ENCODE peak calls at places on chromosomes 4 and X, in ten cellular contexts. One of them, this sample, is unnamed. For H3K4me1, the result is how much of the 10 kb centered on the place peaks cover.

GRCh38 chr4:18103876-18104275 is 82.3 kb upstream of the LCORL start:
- DNase-seq in CD8-positive, alpha-beta T cell: no peak
- DNase-seq in adrenal gland: no peak
- DNase-seq in esophagus squamous epithelium: no peak
- DNase-seq in heart left ventricle: no peak
- DNase-seq in left lung: no peak
- DNase-seq in OCI-LY7: no peak
- DNase-seq in colonic mucosa: no peak
- DNase-seq in A549: no peak
- DNase-seq in IMR-90: no peak
- DNase-seq in this sample: no peak

GRCh38 chrX:107667426-107667825 is 39.1 kb downstream of the PRPS1 start:
- DNase-seq in A549: no peak
- DNase-seq in adrenal gland: no peak
- DNase-seq in heart left ventricle: no peak
- DNase-seq in IMR-90: no peak
- DNase-seq in OCI-LY7: no peak
- DNase-seq in left lung: no peak
- DNase-seq in esophagus squamous epithelium: no peak
- DNase-seq in colonic mucosa: no peak
- DNase-seq in CD8-positive, alpha-beta T cell: no peak
- DNase-seq in this sample: no peak

GRCh38 chr4:188414441-188414840 is 275.2 kb downstream of the TRIML1 start:
- DNase-seq in esophagus squamous epithelium: no peak
- DNase-seq in A549: no peak
- DNase-seq in colonic mucosa: no peak
- DNase-seq in left lung: no peak
- DNase-seq in heart left ventricle: no peak
- DNase-seq in OCI-LY7: no peak
- DNase-seq in adrenal gland: no peak
- DNase-seq in CD8-positive, alpha-beta T cell: no peak
- DNase-seq in IMR-90: peak
- DNase-seq in this sample: no peak

GRCh38 chr4:140004580-140005314 is 149.2 kb downstream of the MAML3 start:
- DNase-seq in IMR-90: peak
- DNase-seq in colonic mucosa: no peak
- DNase-seq in esophagus squamous epithelium: no peak
- DNase-seq in heart left ventricle: peak
- DNase-seq in left lung: peak
- DNase-seq in A549: no peak
- DNase-seq in OCI-LY7: no peak
- DNase-seq in CD8-positive, alpha-beta T cell: no peak
- DNase-seq in adrenal gland: peak
- DNase-seq in this sample: no peak

GRCh38 chr4:105951198-105951597 is 55.9 kb downstream of the NPNT start:
- DNase-seq in colonic mucosa: no peak
- DNase-seq in esophagus squamous epithelium: no peak
- DNase-seq in A549: no peak
- DNase-seq in OCI-LY7: no peak
- DNase-seq in CD8-positive, alpha-beta T cell: no peak
- DNase-seq in heart left ventricle: no peak
- DNase-seq in adrenal gland: no peak
- DNase-seq in left lung: no peak
- DNase-seq in IMR-90: peak
- DNase-seq in this sample: peak

GRCh38 chr4:10599574-10599973 is 85.0 kb downstream of the CLNK start:
- DNase-seq in heart left ventricle: no peak
- DNase-seq in A549: no peak
- DNase-seq in esophagus squamous epithelium: no peak
- DNase-seq in colonic mucosa: no peak
- DNase-seq in adrenal gland: no peak
- DNase-seq in OCI-LY7: no peak
- DNase-seq in IMR-90: peak
- DNase-seq in CD8-positive, alpha-beta T cell: no peak
- DNase-seq in left lung: no peak
- DNase-seq in this sample: no peak

GRCh38 chrX:13074297-13075262 is 30.2 kb upstream of the FAM9C start:
- DNase-seq in CD8-positive, alpha-beta T cell: no peak
- DNase-seq in esophagus squamous epithelium: no peak
- DNase-seq in OCI-LY7: peak
- DNase-seq in adrenal gland: no peak
- DNase-seq in IMR-90: no peak
- DNase-seq in colonic mucosa: no peak
- DNase-seq in left lung: no peak
- DNase-seq in heart left ventricle: no peak
- DNase-seq in A549: no peak
- DNase-seq in this sample: no peak

GRCh38 chrX:137999542-137999941 is 433.6 kb downstream of the ZIC3 start:
- DNase-seq in IMR-90: no peak
- DNase-seq in heart left ventricle: no peak
- DNase-seq in adrenal gland: no peak
- DNase-seq in left lung: no peak
- DNase-seq in CD8-positive, alpha-beta T cell: no peak
- DNase-seq in colonic mucosa: no peak
- DNase-seq in OCI-LY7: no peak
- DNase-seq in esophagus squamous epithelium: no peak
- DNase-seq in A549: no peak
- DNase-seq in this sample: no peak

GRCh38 chr4:95044204-95044848 is 286.6 kb downstream of the BMPR1B start:
- DNase-seq in A549: peak
- DNase-seq in left lung: no peak
- DNase-seq in adrenal gland: no peak
- DNase-seq in esophagus squamous epithelium: no peak
- DNase-seq in colonic mucosa: no peak
- DNase-seq in OCI-LY7: no peak
- DNase-seq in CD8-positive, alpha-beta T cell: no peak
- DNase-seq in IMR-90: no peak
- DNase-seq in heart left ventricle: no peak
- DNase-seq in this sample: no peak

GRCh38 chr4:26020083-26020668 is 106.2 kb downstream of the SMIM20 start:
- DNase-seq in heart left ventricle: no peak
- DNase-seq in esophagus squamous epithelium: no peak
- DNase-seq in colonic mucosa: no peak
- DNase-seq in adrenal gland: no peak
- DNase-seq in CD8-positive, alpha-beta T cell: no peak
- DNase-seq in A549: no peak
- DNase-seq in IMR-90: peak
- DNase-seq in left lung: peak
- DNase-seq in OCI-LY7: no peak
- DNase-seq in this sample: peak

GRCh38 chr4:55442541-55442940 is 46.8 kb downstream of the TMEM165 start:
- DNase-seq in IMR-90: no peak
- DNase-seq in OCI-LY7: no peak
- DNase-seq in heart left ventricle: no peak
- DNase-seq in colonic mucosa: no peak
- DNase-seq in A549: no peak
- DNase-seq in esophagus squamous epithelium: no peak
- DNase-seq in adrenal gland: no peak
- DNase-seq in left lung: no peak
- DNase-seq in CD8-positive, alpha-beta T cell: no peak
- DNase-seq in this sample: no peak

GRCh38 chrX:23857935-23858334 is 49.8 kb downstream of the APOO start:
- DNase-seq in heart left ventricle: no peak
- DNase-seq in IMR-90: no peak
- DNase-seq in colonic mucosa: no peak
- DNase-seq in esophagus squamous epithelium: no peak
- DNase-seq in adrenal gland: no peak
- DNase-seq in CD8-positive, alpha-beta T cell: no peak
- DNase-seq in left lung: no peak
- DNase-seq in OCI-LY7: no peak
- DNase-seq in A549: no peak
- DNase-seq in this sample: no peak

GRCh38 chrX:55167124-55167523 is 53.0 kb upstream of the PAGE5 start:
- DNase-seq in adrenal gland: no peak
- DNase-seq in esophagus squamous epithelium: no peak
- DNase-seq in IMR-90: no peak
- DNase-seq in OCI-LY7: no peak
- DNase-seq in heart left ventricle: no peak
- DNase-seq in colonic mucosa: no peak
- DNase-seq in A549: no peak
- DNase-seq in CD8-positive, alpha-beta T cell: no peak
- DNase-seq in left lung: no peak
- DNase-seq in this sample: peak

DNA sequence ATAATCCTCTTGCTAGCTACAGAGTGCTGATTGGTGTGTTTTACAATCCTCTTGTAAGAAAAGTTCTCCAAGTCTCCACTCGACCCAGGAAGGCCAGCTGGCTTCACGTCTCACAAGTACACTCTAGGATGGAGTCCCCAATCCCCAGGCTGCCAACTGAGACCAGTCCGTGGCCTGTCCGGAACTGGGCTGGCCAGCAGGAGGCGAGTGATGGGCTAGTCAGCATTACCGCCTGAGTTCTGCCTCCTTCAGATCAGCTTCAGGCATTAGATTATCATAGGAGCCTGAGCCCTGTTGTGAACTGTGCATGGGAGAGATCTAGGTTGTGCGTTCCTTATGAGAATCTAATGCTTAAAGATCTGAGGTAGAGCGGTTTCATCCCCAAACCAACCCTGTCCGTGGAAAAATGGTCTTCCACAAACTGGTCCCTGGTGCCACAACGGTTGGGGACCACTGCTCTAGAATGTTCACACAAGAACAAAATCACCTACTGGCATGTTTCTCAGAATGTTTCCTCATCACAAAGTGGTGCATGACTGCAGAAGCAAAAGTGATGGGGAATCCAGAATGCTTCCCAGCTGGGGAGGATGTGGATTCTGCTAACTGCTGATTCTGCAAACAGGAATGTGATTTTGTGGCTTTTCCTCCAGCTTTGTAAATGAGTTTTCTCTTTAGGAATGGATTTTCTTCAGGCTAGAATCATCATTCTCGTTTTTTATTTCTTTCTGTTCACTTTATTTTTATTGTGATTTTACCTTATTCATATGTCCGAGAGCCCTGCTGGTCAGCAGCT is 40.9 kb downstream of the SEPTIN11 start:
- DNase-seq in heart left ventricle: no peak
- DNase-seq in adrenal gland: no peak
- DNase-seq in A549: no peak
- DNase-seq in CD8-positive, alpha-beta T cell: no peak
- DNase-seq in colonic mucosa: no peak
- DNase-seq in IMR-90: peak
- DNase-seq in left lung: no peak
- DNase-seq in OCI-LY7: no peak
- DNase-seq in esophagus squamous epithelium: no peak
- DNase-seq in this sample: peak
- H3K4me1 ChIP-seq in heart left ventricle: half or more
- H3K4me1 ChIP-seq in adrenal gland: under half
- H3K4me1 ChIP-seq in A549: under half
- H3K4me1 ChIP-seq in CD8-positive, alpha-beta T cell: half or more
- H3K4me1 ChIP-seq in colonic mucosa: under half
- H3K4me1 ChIP-seq in IMR-90: under half
- H3K4me1 ChIP-seq in left lung: under half
- H3K4me1 ChIP-seq in OCI-LY7: under half
- H3K4me1 ChIP-seq in esophagus squamous epithelium: under half
- H3K4me1 ChIP-seq in this sample: under half

DNA sequence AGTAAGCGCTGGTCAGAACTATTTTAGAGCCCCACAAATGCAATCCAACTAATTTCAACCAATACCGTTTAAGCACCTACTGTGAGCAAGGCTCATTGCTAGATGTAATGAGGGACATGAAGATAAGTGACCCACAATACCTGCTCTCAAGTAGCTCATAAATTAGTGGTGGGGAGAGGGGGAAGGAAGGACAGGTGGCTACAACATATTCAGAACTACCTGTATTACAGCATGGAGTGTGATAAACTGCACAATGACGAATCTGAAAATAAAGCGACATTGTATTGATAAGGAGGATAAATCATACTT is 311.6 kb upstream of the DIAPH2 start:
- DNase-seq in OCI-LY7: no peak
- DNase-seq in IMR-90: no peak
- DNase-seq in colonic mucosa: no peak
- DNase-seq in esophagus squamous epithelium: no peak
- DNase-seq in A549: no peak
- DNase-seq in CD8-positive, alpha-beta T cell: no peak
- DNase-seq in heart left ventricle: no peak
- DNase-seq in left lung: no peak
- DNase-seq in adrenal gland: no peak
- DNase-seq in this sample: no peak
- H3K27ac ChIP-seq in OCI-LY7: no peak
- H3K27ac ChIP-seq in IMR-90: no peak
- H3K27ac ChIP-seq in colonic mucosa: no peak
- H3K27ac ChIP-seq in esophagus squamous epithelium: no peak
- H3K27ac ChIP-seq in A549: no peak
- H3K27ac ChIP-seq in CD8-positive, alpha-beta T cell: no peak
- H3K27ac ChIP-seq in heart left ventricle: no peak
- H3K27ac ChIP-seq in left lung: no peak
- H3K27ac ChIP-seq in adrenal gland: no peak
- H3K27ac ChIP-seq in this sample: no peak

GRCh38 chr4:103786014-103786413 is 66.2 kb upstream of the TACR3 start:
- DNase-seq in adrenal gland: no peak
- DNase-seq in colonic mucosa: no peak
- DNase-seq in heart left ventricle: no peak
- DNase-seq in OCI-LY7: peak
- DNase-seq in esophagus squamous epithelium: no peak
- DNase-seq in A549: peak
- DNase-seq in left lung: no peak
- DNase-seq in CD8-positive, alpha-beta T cell: no peak
- DNase-seq in IMR-90: no peak
- DNase-seq in this sample: no peak
- TF ChIP-seq CTCF in adrenal gland: no peak
- TF ChIP-seq CTCF in colonic mucosa: no peak
- TF ChIP-seq CTCF in heart left ventricle: peak
- TF ChIP-seq CTCF in OCI-LY7: peak
- TF ChIP-seq CTCF in esophagus squamous epithelium: no peak
- TF ChIP-seq CTCF in A549: peak
- TF ChIP-seq CTCF in left lung: peak
- TF ChIP-seq CTCF in CD8-positive, alpha-beta T cell: no peak
- TF ChIP-seq CTCF in IMR-90: peak
- TF ChIP-seq CTCF in this sample: peak

GRCh38 chr4:137531951-137532868 is at the start of gene PCDH18:
- DNase-seq in IMR-90: peak
- DNase-seq in left lung: peak
- DNase-seq in OCI-LY7: no peak
- DNase-seq in adrenal gland: peak
- DNase-seq in heart left ventricle: peak
- DNase-seq in esophagus squamous epithelium: peak
- DNase-seq in CD8-positive, alpha-beta T cell: no peak
- DNase-seq in colonic mucosa: peak
- DNase-seq in A549: no peak
- DNase-seq in this sample: no peak

GRCh38 chr4:137532869-137533236 is 559 bp upstream of the PCDH18 start:
- DNase-seq in colonic mucosa: no peak
- DNase-seq in esophagus squamous epithelium: no peak
- DNase-seq in adrenal gland: no peak
- DNase-seq in OCI-LY7: no peak
- DNase-seq in A549: no peak
- DNase-seq in IMR-90: no peak
- DNase-seq in left lung: no peak
- DNase-seq in heart left ventricle: no peak
- DNase-seq in CD8-positive, alpha-beta T cell: no peak
- DNase-seq in this sample: no peak

GRCh38 chr4:137530176-137530575 is 2.1 kb downstream of the PCDH18 start:
- DNase-seq in OCI-LY7: no peak
- DNase-seq in adrenal gland: no peak
- DNase-seq in colonic mucosa: no peak
- DNase-seq in A549: no peak
- DNase-seq in left lung: no peak
- DNase-seq in CD8-positive, alpha-beta T cell: no peak
- DNase-seq in IMR-90: peak
- DNase-seq in heart left ventricle: no peak
- DNase-seq in esophagus squamous epithelium: no peak
- DNase-seq in this sample: no peak

GRCh38 chr4:137529432-137529831 is 2.9 kb downstream of the PCDH18 start:
- DNase-seq in A549: no peak
- DNase-seq in heart left ventricle: no peak
- DNase-seq in OCI-LY7: no peak
- DNase-seq in adrenal gland: no peak
- DNase-seq in left lung: no peak
- DNase-seq in esophagus squamous epithelium: no peak
- DNase-seq in colonic mucosa: no peak
- DNase-seq in IMR-90: no peak
- DNase-seq in CD8-positive, alpha-beta T cell: no peak
- DNase-seq in this sample: no peak

GRCh38 chr4:137531121-137531520 is 1.2 kb downstream of the PCDH18 start:
- DNase-seq in A549: no peak
- DNase-seq in CD8-positive, alpha-beta T cell: no peak
- DNase-seq in heart left ventricle: no peak
- DNase-seq in esophagus squamous epithelium: no peak
- DNase-seq in IMR-90: peak
- DNase-seq in left lung: no peak
- DNase-seq in OCI-LY7: no peak
- DNase-seq in adrenal gland: no peak
- DNase-seq in colonic mucosa: no peak
- DNase-seq in this sample: no peak
- H3K4me1 ChIP-seq in A549: under half
- H3K4me1 ChIP-seq in CD8-positive, alpha-beta T cell: under half
- H3K4me1 ChIP-seq in heart left ventricle: under half
- H3K4me1 ChIP-seq in esophagus squamous epithelium: under half
- H3K4me1 ChIP-seq in IMR-90: under half
- H3K4me1 ChIP-seq in left lung: under half
- H3K4me1 ChIP-seq in OCI-LY7: under half
- H3K4me1 ChIP-seq in adrenal gland: under half
- H3K4me1 ChIP-seq in colonic mucosa: under half
- H3K4me1 ChIP-seq in this sample: under half

This sample was measured in foreskin keratinocyte.